ENCODE peak calls at places on chromosome 4, in five cellular contexts. G is pancreas, P is suprapubic skin, W is neuronal stem cell, X is upper lobe of right lung. C is an unnamed sample.

GRCh38 chr4:85807247-85807915 is 332.4 kb downstream of the ARHGAP24 start:
- DNase-seq in P (no peak), G (no peak), W (no peak), X (no peak), C (no peak)

GRCh38 chr4:134628074-134628473 is 426.5 kb upstream of the PABPC4L start:
- DNase-seq in W (no peak), X (no peak), P (no peak), G (no peak), C (no peak)

GRCh38 chr4:190017357-190018200 is 9.5 kb downstream of the FRG2 start:
- DNase-seq in X (no peak), G (no peak), W (no peak), P (no peak), C (peak; percentile 78)

GRCh38 chr4:152485726-152486276 is 50.1 kb downstream of the FBXW7 start:
- DNase-seq in G (no peak), P (no peak), X (no peak), W (no peak), C (no peak)

GRCh38 chr4:72418458-72418857 is 150.6 kb downstream of the ADAMTS3 start:
- DNase-seq in W (no peak), G (no peak), X (no peak), P (no peak), C (no peak)

GRCh38 chr4:78213218-78213617 is 156.1 kb downstream of the FRAS1 start:
- DNase-seq in X (no peak), G (no peak), P (no peak), W (no peak), C (no peak)

GRCh38 chr4:69936566-69936965 is 5.7 kb downstream of the CSN1S1 start:
- DNase-seq in X (no peak), W (no peak), P (no peak), G (no peak), C (no peak)

GRCh38 chr4:24730256-24731001 is 64.9 kb upstream of the SOD3 start:
- DNase-seq in W (no peak), G (no peak), P (peak; percentile 82), X (peak; percentile 75), C (peak; percentile 85)

GRCh38 chr4:8834681-8835220 is 36.9 kb downstream of the HMX1 start:
- DNase-seq in P (peak; percentile 18), X (no peak), W (no peak), G (no peak), C (no peak)

GRCh38 chr4:54433686-54434085 is 204.6 kb downstream of the PDGFRA start:
- DNase-seq in X (no peak), W (no peak), G (no peak), P (no peak), C (no peak)

GRCh38 chr4:117134386-117134785 is 49.0 kb upstream of the TRAM1L1 start:
- DNase-seq in W (peak; percentile 42), X (no peak), P (no peak), G (no peak), C (no peak)

GRCh38 chr4:59936566-59936965 is 1263.6 kb upstream of the ADGRL3 start:
- DNase-seq in G (no peak), P (no peak), X (no peak), W (no peak), C (no peak)

GRCh38 chr4:86683983-86684382 is 89.9 kb downstream of the PTPN13 start:
- DNase-seq in G (no peak), X (no peak), P (no peak), W (no peak), C (no peak)

GRCh38 chr4:159027535-159027934 is 75.3 kb upstream of the RAPGEF2 start:
- DNase-seq in P (no peak), G (no peak), W (no peak), X (no peak), C (no peak)

GRCh38 chr4:186009976-186010375 is 59.0 kb upstream of the TLR3 start:
- DNase-seq in P (no peak), W (no peak), X (no peak), G (no peak), C (no peak)

GRCh38 chr4:186012071-186012470 is 56.9 kb upstream of the TLR3 start:
- DNase-seq in G (no peak), W (no peak), P (no peak), X (no peak), C (no peak)

GRCh38 chr4:186010821-186011220 is 58.1 kb upstream of the TLR3 start:
- DNase-seq in G (no peak), P (no peak), X (no peak), W (no peak), C (no peak)

GRCh38 chr4:186002853-186003252 is 66.1 kb upstream of the TLR3 start:
- DNase-seq in P (no peak), W (no peak), G (no peak), X (no peak), C (no peak)

GRCh38 chr4:186008057-186008456 is 60.9 kb upstream of the TLR3 start:
- DNase-seq in X (no peak), G (no peak), W (no peak), P (no peak), C (no peak)
- H3K4me1 ChIP-seq in X (no peaks in the 10 kb centered on the region), G (peaks cover 8% of the 10 kb centered on the region), W (no peaks in the 10 kb centered on the region), P (no peaks in the 10 kb centered on the region), C (no peaks in the 10 kb centered on the region)

DNA sequence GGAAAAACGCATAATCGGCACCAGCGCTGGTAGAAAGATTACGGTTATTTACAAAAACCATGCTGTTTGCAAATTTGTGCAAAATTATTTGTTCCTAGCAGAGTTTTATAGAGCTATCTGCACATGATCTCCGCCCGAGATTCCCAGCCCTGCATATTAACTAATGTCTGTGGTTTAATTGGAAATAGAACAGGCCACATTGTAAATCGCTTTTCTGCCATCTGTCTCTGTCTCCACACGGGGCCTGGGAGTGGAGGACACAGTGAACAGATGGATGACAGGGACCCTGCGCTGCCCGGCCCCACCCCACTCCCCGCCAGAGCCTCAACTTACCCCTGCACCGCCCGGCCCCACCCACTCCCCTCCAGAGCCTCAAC is 126.9 kb downstream of the FAM53A start:
- DNase-seq in W (no peak), G (no peak), P (no peak), X (no peak), C (no peak)
- H3K27me3 ChIP-seq in W (no peaks in the 10 kb centered on the region), G (no peaks in the 10 kb centered on the region), P (peaks cover 96% of the 10 kb centered on the region), X (peaks cover 50% of the 10 kb centered on the region), C (no peaks in the 10 kb centered on the region)

DNA sequence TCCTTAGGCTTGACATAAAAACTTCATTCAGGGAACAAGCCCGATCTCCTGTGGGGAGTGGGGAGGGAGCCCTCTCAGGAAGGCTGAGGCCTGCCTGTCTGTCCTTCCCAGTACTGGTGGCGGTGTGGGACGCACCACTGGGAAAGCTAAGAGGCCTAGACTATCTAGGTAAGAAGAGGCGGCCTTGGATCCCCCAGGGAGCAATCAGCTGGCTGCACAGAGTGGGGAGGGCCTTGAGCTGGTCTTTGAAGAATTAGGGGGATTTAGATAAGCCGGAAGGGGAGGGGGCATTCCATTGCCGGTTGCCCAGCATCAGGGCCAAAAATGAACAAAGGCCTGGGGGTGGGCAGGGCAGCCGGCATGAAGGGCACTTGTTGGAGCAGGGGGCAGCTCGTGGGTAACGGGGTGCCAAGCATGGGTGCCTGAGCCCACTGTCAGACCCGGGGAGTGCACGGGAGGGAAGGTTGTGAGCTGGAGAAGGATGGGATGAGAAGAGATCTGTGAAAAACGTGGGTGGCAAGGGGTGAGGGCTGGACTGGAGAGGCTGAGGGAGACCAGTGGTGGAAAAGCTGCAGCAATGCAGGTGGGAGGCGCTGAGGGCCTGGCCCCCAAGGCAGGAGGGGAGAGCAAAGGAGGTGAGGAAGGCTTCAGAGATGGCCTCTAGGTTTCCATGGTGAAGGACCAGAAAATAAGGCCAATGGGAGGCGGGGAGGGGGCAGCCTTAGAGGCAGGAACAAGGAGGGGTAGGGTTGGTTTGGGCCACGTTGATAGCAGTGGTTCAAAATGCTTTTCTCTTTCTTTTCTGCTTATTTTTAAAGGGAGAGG is 8.5 kb downstream of the KLF3 start:
- DNase-seq in P (no peak), W (peak; percentile 65), X (no peak), G (no peak), C (no peak)
- H3K4me3 ChIP-seq in P (peak overlapping the region; percentile 30), W (no peak overlapping the region), X (no peak overlapping the region), G (no peak overlapping the region), C (peak overlapping the region; percentile 13)

DNA sequence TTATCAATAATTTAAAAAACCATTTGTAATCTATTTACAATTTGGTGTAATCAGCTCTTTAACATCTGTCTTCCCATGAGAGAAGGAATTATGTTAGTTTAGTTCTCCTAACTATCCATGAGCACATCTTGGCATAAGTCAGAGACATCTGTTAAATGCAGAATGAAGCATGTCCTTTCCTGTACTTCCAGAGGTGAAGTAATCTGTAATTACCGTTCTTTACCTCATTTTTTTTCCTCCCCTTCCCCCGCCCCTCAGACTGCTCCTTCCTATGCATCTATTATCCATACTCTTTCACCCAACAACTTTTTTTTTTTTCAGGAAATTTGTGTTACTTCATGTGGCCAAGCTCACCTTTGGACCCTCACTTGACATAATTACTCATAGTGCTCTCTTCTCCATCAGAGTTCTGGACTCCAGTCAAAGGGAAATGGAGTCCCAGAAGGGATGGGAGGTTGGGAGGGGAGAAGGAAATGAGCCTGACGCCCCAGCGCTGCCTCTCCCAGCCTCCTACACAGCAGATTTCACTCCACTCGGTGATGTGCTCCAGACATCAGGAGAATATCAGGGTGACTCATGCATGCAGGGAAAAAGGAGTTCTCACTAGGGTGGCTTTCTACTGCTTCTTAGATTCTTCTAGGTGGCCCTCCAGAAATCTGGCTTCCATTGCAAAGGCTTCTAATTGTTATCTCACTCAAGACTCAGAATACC is 568.8 kb downstream of the STIM2 start:
- DNase-seq in W (no peak), X (no peak), G (no peak), P (no peak), C (no peak)
- H3K4me1 ChIP-seq in W (no peaks in the 10 kb centered on the region), X (no peaks in the 10 kb centered on the region), G (no peaks in the 10 kb centered on the region), P (no peaks in the 10 kb centered on the region), C (no peaks in the 10 kb centered on the region)

DNA sequence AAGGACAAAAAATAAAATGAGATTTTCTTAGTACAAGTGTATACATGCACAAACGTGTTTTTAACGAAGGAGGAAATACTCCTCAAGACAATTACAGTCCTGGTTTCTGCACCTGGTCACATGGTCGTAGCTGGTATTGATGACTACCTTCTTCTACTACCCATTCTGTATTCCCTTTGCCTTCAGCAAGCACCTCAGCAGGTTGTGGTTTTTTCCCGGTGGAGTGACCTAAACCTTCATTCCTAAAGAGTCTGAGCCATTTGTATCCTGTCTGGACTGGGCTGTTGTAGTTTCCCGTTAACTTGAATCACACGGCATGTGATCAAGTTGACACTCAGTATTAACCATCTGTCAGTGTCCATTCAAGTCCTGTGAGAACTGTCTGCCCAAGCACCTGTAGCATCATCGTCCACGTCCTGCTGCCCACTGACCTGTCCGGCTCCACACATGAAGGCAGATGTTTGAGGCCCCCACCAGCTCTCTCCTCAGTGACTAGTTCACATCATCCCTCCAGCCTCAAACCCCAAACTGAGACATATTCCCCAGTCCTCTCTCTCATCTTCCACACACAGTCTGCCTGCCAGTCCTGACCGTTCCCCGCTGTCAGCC is 31.1 kb upstream of the TBC1D14 start:
- DNase-seq in X (no peak), P (no peak), W (no peak), G (no peak), C (no peak)
- H3K27me3 ChIP-seq in X (no peaks in the 10 kb centered on the region), P (no peaks in the 10 kb centered on the region), W (no peaks in the 10 kb centered on the region), G (no peaks in the 10 kb centered on the region), C (no peaks in the 10 kb centered on the region)